ENCODE peak calls at places on chromosomes 2 and 18, in nine cellular contexts. O is PC-3, A is GM23338, B is kidney epithelial cell, U is IMR-90, Q is psoas muscle, N is HCT116, F is AG04450, I is right atrium auricular region. X is an unnamed sample.

GRCh38 chr2:27264753-27265535 is 2.1 kb upstream of the SLC30A3 start:
- DNase-seq in U (peak; percentile 35), B (no peak), Q (peak; percentile 64), N (peak; percentile 54), I (no peak), A (peak; percentile 94), O (peak; percentile 58), F (no peak), X (no peak)

GRCh38 chr2:54559593-54560145 is 103.5 kb downstream of the SPTBN1 start:
- DNase-seq in I (peak; percentile 72), A (peak; percentile 38), B (no peak), Q (no peak), F (no peak), O (peak; percentile 89), U (peak; percentile 87), N (no peak), X (no peak)

GRCh38 chr2:230492107-230492506 is 76.1 kb downstream of the SP100 start:
- DNase-seq in O (peak; percentile 45), Q (no peak), I (no peak), A (no peak), F (no peak), B (no peak), U (no peak), N (no peak), X (no peak)

GRCh38 chr2:136393515-136393914 is 275.6 kb upstream of the CXCR4 start:
- DNase-seq in B (no peak), O (no peak), U (no peak), N (no peak), I (no peak), Q (no peak), A (no peak), F (no peak), X (no peak)

GRCh38 chr2:213149332-213149875 is 2.0 kb downstream of the IKZF2 start:
- DNase-seq in O (no peak), A (no peak), U (peak; percentile 11), Q (no peak), I (no peak), N (no peak), B (no peak), F (no peak), X (no peak)

GRCh38 chr2:86543335-86543734 is 19.9 kb downstream of the CHMP3 start:
- DNase-seq in U (no peak), N (no peak), B (no peak), O (no peak), A (no peak), F (no peak), I (no peak), Q (no peak), X (no peak)

GRCh38 chr18:31538837-31539236 is 40.9 kb downstream of the DSG2 start:
- DNase-seq in A (no peak), B (no peak), N (no peak), I (no peak), F (no peak), Q (no peak), U (no peak), O (no peak), X (no peak)

GRCh38 chr2:3039188-3040065 is 338.2 kb downstream of the EIPR1 start:
- DNase-seq in U (no peak), N (no peak), B (no peak), Q (no peak), F (no peak), A (no peak), O (no peak), I (no peak), X (no peak)

GRCh38 chr2:40746150-40746549 is 294.3 kb upstream of the SLC8A1 start:
- DNase-seq in U (no peak), F (no peak), I (no peak), O (no peak), B (no peak), A (no peak), N (no peak), Q (no peak), X (no peak)

GRCh38 chr2:78541451-78542267 is 483.8 kb upstream of the REG3G start:
- DNase-seq in F (no peak), A (no peak), Q (no peak), U (no peak), B (no peak), O (peak; percentile 47), N (no peak), I (no peak), X (no peak)

GRCh38 chr2:153232474-153232873 is 246.1 kb downstream of the RPRM start:
- DNase-seq in I (no peak), A (no peak), B (no peak), O (peak; percentile 65), F (no peak), N (peak; percentile 34), U (no peak), Q (no peak), X (no peak)

GRCh38 chr2:61426267-61426897 is 44.5 kb downstream of the USP34 start:
- DNase-seq in U (no peak), N (peak; percentile 33), I (no peak), O (peak; percentile 60), B (no peak), Q (peak; percentile 30), F (no peak), A (peak; percentile 89), X (no peak)

DNA sequence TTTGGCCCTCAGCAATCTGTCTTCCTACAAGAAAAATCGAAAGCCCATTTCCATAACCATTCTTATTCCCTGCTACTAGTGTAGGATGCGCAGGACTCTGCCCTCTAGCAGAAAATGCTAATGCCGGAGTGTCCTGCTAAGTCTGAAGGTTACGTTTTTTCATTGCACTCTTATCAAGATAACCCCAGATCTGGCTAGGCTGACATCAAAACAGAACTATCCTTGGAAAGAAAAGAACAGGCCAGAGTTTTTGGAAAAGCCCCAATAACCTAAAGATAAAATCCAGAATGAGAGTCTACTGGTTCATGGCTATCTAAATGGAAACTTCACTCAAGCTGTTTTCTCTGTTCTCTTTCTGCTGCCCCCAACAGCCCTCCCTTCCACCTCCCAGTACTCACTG is 933 bp downstream of the RNF152 start:
- DNase-seq in B (no peak), U (no peak), N (no peak), O (no peak), F (no peak), I (no peak), A (no peak), Q (no peak), X (no peak)
- H3K4me3 ChIP-seq in B (no peak overlapping the region), U (no peak overlapping the region), N (no peak overlapping the region), O (no peak overlapping the region), F (peak overlapping the region; percentile 14), I (peak overlapping the region; percentile 83), A (peak overlapping the region; percentile 89), Q (peak overlapping the region; percentile 83), X (peak overlapping the region; percentile 86)

GRCh38 chr2:218869064-218869463 is 9.5 kb downstream of the WNT6 start:
- DNase-seq in O (no peak), I (no peak), A (no peak), Q (no peak), U (no peak), F (no peak), B (no peak), N (no peak), X (no peak)

GRCh38 chr2:218871345-218872302 is 9.0 kb upstream of the WNT10A start:
- DNase-seq in F (no peak), U (no peak), O (no peak), A (no peak), I (no peak), Q (no peak), B (no peak), N (no peak), X (no peak)

GRCh38 chr2:218872645-218873358 is 7.8 kb upstream of the WNT10A start:
- DNase-seq in Q (no peak), U (no peak), N (no peak), A (peak; percentile 80), O (no peak), B (no peak), I (no peak), F (no peak), X (no peak)

GRCh38 chr2:218873359-218874194 is 7.1 kb upstream of the WNT10A start:
- DNase-seq in O (no peak), F (no peak), U (no peak), N (no peak), B (no peak), I (no peak), Q (no peak), A (peak; percentile 56), X (no peak)

GRCh38 chr2:218870984-218871344 is 9.7 kb upstream of the WNT10A start:
- DNase-seq in A (no peak), O (no peak), B (no peak), F (no peak), Q (peak; percentile 39), U (no peak), I (no peak), N (no peak), X (no peak)
- H3K27me3 ChIP-seq in A (peaks cover 100% of the 10 kb centered on the region), O (no peaks in the 10 kb centered on the region), B (peaks cover 79% of the 10 kb centered on the region), F (peaks cover 86% of the 10 kb centered on the region), Q (peaks cover 56% of the 10 kb centered on the region), U (peaks cover 92% of the 10 kb centered on the region), I (peaks cover 8% of the 10 kb centered on the region), N (no peaks in the 10 kb centered on the region), X (peaks cover 64% of the 10 kb centered on the region)

GRCh38 chr2:73776381-73776780 is 3.5 kb downstream of the DUSP11 start:
- DNase-seq in Q (no peak), F (no peak), N (no peak), I (no peak), A (no peak), B (no peak), O (no peak), U (no peak), X (no peak)

GRCh38 chr2:73780242-73780582 is 309 bp upstream of the DUSP11 start:
- DNase-seq in O (no peak), I (no peak), B (no peak), F (no peak), A (no peak), N (no peak), U (no peak), Q (no peak), X (no peak)

GRCh38 chr2:73776869-73777519 is 2.9 kb downstream of the DUSP11 start:
- DNase-seq in O (peak; percentile 34), N (no peak), F (no peak), B (no peak), U (peak; percentile 70), I (no peak), A (no peak), Q (no peak), X (no peak)

DNA sequence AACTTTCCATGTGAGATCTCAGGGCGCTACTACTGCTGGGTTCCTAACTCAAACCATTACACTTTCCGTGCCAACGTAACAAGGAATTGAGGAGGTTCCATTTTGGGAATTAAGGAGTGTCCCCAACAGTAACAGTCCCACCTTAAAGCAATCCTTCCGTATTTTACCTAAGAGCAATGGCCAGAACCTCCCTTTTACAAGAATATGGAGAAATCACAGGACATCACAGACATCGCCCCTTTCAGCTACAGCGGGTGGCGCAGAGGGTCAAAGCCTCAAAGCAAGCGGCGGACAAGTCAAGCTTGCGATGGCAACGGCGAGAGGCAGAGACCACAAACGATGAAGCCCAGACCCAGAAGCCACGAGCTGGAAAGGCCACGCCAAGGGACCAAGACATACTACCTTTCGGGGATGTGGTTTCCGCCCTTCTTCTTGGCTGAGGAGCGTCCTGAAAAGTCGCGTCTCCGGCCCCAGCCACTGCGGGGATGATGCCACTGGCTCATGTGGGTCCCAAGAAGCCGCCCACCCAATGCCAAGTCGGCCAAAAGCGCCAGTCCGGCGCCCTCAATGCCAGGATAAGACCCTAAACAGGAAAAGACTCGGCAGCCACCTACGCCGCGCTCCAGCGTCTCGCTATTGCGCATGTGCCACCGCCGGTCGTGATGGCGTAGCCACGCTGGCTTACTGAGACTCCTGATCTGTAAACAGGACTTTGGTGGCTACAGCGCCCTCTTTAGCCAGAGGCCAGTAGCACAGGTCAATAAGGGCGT is at the start of gene DUSP11:
- DNase-seq in N (peak; percentile 89), Q (peak; percentile 95), I (peak; percentile 98), F (peak; percentile 87), U (peak; percentile 92), O (peak; percentile 98), A (peak; percentile 95), B (peak; percentile 80), X (peak; percentile 96)
- TF ChIP-seq CTCF in N (peak; percentile 83), Q (peak; percentile 87), I (peak; percentile 84), F (peak; percentile 98), U (peak; percentile 93), O (peak; percentile 92), A (peak; percentile 79), B (peak; percentile 95), X (peak; percentile 87)

GRCh38 chr2:69017080-69017479 is 4.1 kb downstream of the ANTXR1 start:
- DNase-seq in Q (no peak), I (no peak), O (peak; percentile 23), N (no peak), A (no peak), B (no peak), F (no peak), U (peak; percentile 70), X (no peak)
- H3K4me3 ChIP-seq in Q (no peak overlapping the region), I (peak overlapping the region; percentile 8), O (no peak overlapping the region), N (no peak overlapping the region), A (no peak overlapping the region), B (no peak overlapping the region), F (peak overlapping the region; percentile 41), U (peak overlapping the region; percentile 23), X (no peak overlapping the region)

X was measured in dorsolateral prefrontal cortex.